ENCODE peak calls at places on chromosomes 11 and 22, in four cellular contexts. H is HEK293T, C is NT2/D1, A is H1. Y is an unnamed sample.

GRCh38 chr22:48677621-48678020 is 1150.1 kb downstream of the BRD1 start:
- DNase-seq in H (no peak), C (no peak), A (no peak), Y (no peak)

GRCh38 chr22:49327411-49327810 is 500.3 kb downstream of the BRD1 start:
- DNase-seq in A (no peak), C (no peak), H (no peak), Y (no peak)

GRCh38 chr22:19974233-19974861 is 32.7 kb upstream of the TXNRD2 start:
- DNase-seq in C (peak; percentile 73), A (peak; percentile 86), H (peak; percentile 91), Y (peak; percentile 75)

GRCh38 chr22:29331213-29331612 is 15.7 kb upstream of the RASL10A start:
- DNase-seq in H (no peak), A (no peak), C (no peak), Y (no peak)

GRCh38 chr11:132452616-132453015 is 1079.7 kb downstream of the OPCML start:
- DNase-seq in H (no peak), A (no peak), C (no peak), Y (no peak)

GRCh38 chr11:76371170-76371569 is 9.8 kb downstream of the THAP12 start:
- DNase-seq in C (no peak), H (no peak), A (no peak), Y (no peak)

GRCh38 chr11:199782-200181 is 6.9 kb downstream of the SCGB1C1 start:
- DNase-seq in H (no peak), A (no peak), C (no peak), Y (no peak)

GRCh38 chr22:25201557-25202273 is 2.1 kb downstream of the CRYBB3 start:
- DNase-seq in A (no peak), H (no peak), C (no peak), Y (no peak)

GRCh38 chr22:46391486-46392136 is 56.1 kb downstream of the TRMU start:
- DNase-seq in C (no peak), H (no peak), A (no peak), Y (no peak)

GRCh38 chr11:85658180-85658579 is 6.7 kb downstream of the CREBZF start:
- DNase-seq in C (no peak), H (no peak), A (no peak), Y (no peak)

GRCh38 chr11:82533628-82534353 is 199.9 kb downstream of the FAM181B start:
- DNase-seq in A (no peak), H (no peak), C (no peak), Y (no peak)

GRCh38 chr11:64874308-64874707 is 4.1 kb downstream of the EHD1 start:
- DNase-seq in C (no peak), A (no peak), H (no peak), Y (no peak)

GRCh38 chr22:45804986-45805325 is 133.3 kb downstream of the ATXN10 start:
- DNase-seq in H (no peak), C (no peak), A (no peak), Y (peak; percentile 4)

GRCh38 chr11:92784313-92784712 is 185.1 kb upstream of the MTNR1B start:
- DNase-seq in C (no peak), H (no peak), A (no peak), Y (no peak)

GRCh38 chr11:121699801-121700200 is 247.0 kb upstream of the SORL1-AS1 start:
- DNase-seq in C (no peak), A (no peak), H (no peak), Y (no peak)

GRCh38 chr11:11732116-11732515 is 109.7 kb upstream of the USP47 start:
- DNase-seq in C (no peak), A (no peak), H (no peak), Y (no peak)

GRCh38 chr11:30758012-30758411 is 171.9 kb upstream of the MPPED2 start:
- DNase-seq in C (no peak), A (no peak), H (no peak), Y (no peak)

GRCh38 chr11:117900144-117900651 is 23.7 kb upstream of the FXYD6 start:
- DNase-seq in C (no peak), H (no peak), A (no peak), Y (no peak)

GRCh38 chr11:44243633-44244343 is 66.2 kb downstream of the ALX4 start:
- DNase-seq in A (peak; percentile 56), H (no peak), C (peak; percentile 96), Y (peak; percentile 77)

GRCh38 chr11:133228406-133229330 is 303.6 kb downstream of the OPCML start:
- DNase-seq in H (no peak), A (peak; percentile 71), C (peak; percentile 80), Y (no peak)

GRCh38 chr11:128503231-128503991 is 83.9 kb downstream of the ETS1 start:
- DNase-seq in A (no peak), H (no peak), C (no peak), Y (no peak)

GRCh38 chr22:32699686-32700085 is 101.8 kb upstream of the TIMP3 start:
- DNase-seq in H (no peak), C (no peak), A (no peak), Y (no peak)

GRCh38 chr22:35206889-35207288 is 50.4 kb upstream of the HMGXB4 start:
- DNase-seq in A (no peak), C (no peak), H (no peak), Y (no peak)

GRCh38 chr22:22229683-22230420 is 14.7 kb upstream of the VPREB1 start:
- DNase-seq in A (no peak), C (no peak), H (no peak), Y (no peak)
- TF ChIP-seq SUZ12 in A (peak; percentile 44), C (no peak), H (no peak), Y (no peak)

GRCh38 chr11:38814670-38815069 is 2216.6 kb upstream of the RAG2 start:
- DNase-seq in A (no peak), C (no peak), H (no peak), Y (no peak)
- TF ChIP-seq SUZ12 in A (no peak), C (no peak), H (no peak), Y (no peak)

GRCh38 chr11:104134760-104135159 is 29.2 kb downstream of the PDGFD start:
- DNase-seq in A (no peak), H (no peak), C (no peak), Y (no peak)
- TF ChIP-seq SUZ12 in A (no peak), H (no peak), C (no peak), Y (no peak)

DNA sequence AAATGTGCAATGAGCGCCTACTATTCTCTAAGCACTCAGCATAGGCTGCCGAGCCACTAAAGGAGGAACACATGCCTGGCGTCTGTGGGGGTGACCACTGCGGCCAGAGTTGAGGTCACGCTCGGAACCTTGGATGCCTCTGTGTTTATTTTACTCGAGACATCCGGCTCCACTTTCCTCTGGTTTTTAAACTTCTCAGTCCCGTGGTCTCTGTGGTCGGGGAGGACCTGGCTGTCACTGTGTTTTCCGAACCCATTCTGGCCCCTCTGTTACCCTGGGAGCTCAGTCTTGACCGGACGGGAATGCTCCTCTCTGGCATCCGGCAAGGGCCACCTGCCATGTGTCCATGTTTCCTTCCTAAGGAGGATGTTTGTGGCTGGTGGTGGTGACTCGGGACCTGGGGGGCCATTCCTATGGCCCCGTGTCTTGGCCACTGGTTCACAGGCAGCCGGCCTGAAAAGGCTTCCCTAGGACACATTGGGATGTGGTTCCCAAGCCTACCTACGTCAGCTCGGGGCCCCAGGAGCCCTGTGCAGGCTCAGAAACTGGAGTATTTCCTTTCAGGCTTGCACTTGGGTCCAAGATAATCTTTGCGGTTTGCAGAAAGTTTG is 46.7 kb upstream of the PARVG start:
- DNase-seq in A (no peak), C (no peak), H (no peak), Y (no peak)
- TF ChIP-seq SUZ12 in A (no peak), C (no peak), H (no peak), Y (no peak)

DNA sequence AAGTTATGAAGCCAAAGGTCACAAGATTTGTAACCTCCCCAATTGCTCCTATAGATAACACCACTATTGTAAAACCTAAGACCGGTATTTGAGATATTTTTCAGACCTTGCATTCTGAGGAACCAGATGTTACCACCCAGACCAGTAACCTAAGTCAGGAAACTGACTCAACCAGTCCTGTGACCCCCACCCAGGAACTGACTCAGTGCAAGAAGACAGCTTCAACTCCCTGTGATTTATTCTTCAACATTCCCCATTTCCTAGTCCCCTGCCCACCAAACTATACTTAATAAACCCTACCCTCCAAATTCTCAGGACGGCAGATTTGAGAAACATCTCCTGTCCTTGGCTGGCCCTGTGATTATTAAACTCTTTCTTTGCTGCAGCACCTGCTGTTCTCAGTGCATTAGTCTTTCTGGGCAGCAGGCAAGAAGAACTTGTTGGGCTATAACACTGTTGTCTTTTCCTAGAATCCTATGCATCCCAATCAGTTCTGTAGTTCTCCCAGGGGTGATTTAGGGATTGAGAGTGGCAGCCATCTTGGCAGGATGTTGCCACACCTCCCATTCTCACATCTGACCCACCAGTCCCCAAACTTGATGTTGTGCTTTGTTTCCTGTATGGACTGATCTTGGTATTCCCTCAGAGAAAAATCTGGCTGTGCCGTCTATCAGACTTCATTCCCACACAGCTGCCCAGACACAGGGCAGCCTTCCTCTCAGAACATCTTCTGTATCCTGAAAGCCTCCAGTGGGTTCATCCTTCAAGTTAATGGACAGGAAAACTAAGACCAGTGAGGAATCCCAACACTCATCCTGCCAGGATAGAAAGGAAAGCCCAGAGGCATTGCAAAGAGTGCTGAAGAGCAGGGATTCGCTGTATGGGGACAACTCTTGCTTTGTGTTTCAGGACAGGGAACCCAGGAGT is 104.0 kb downstream of the PDE2A start:
- DNase-seq in C (no peak), A (no peak), H (no peak), Y (no peak)
- TF ChIP-seq SUZ12 in C (no peak), A (no peak), H (no peak), Y (no peak)